ENCODE peak calls at places on chromosomes 16 and 17, in five cellular contexts. K is SK-N-SH, Z is brain microvascular endothelial cell, H is MM.1S, U is left ventricle myocardium inferior. O is an unnamed sample.

GRCh38 chr17:79979201-79979840 is 56.4 kb downstream of the TBC1D16 start:
- DNase-seq in H (no peak), Z (no peak), U (no peak), K (peak), O (peak)

GRCh38 chr17:72107100-72107499 is 13.7 kb upstream of the SOX9 start:
- DNase-seq in Z (no peak), H (no peak), K (no peak), U (no peak), O (no peak)

GRCh38 chr17:19398301-19399181 is 11.6 kb upstream of the MFAP4 start:
- DNase-seq in Z (no peak), H (no peak), U (peak), K (peak), O (peak)

GRCh38 chr17:77445908-77446535 is 305.3 kb downstream of the SEC14L1 start:
- DNase-seq in U (no peak), H (peak), K (no peak), Z (peak), O (no peak)

GRCh38 chr17:20797292-20797691 is 217.8 kb downstream of the CDRT15L2 start:
- DNase-seq in Z (no peak), H (no peak), U (no peak), K (no peak), O (no peak)

GRCh38 chr16:90084215-90084614 is 7.1 kb upstream of the PRDM7 start:
- DNase-seq in Z (no peak), U (no peak), K (no peak), H (no peak), O (no peak)

GRCh38 chr17:72566671-72567484 is 446.1 kb downstream of the SOX9 start:
- DNase-seq in Z (no peak), K (no peak), H (peak), U (no peak), O (no peak)

GRCh38 chr16:47834485-47835024 is 321.2 kb downstream of the ABCC12 start:
- DNase-seq in H (no peak), U (no peak), Z (no peak), K (no peak), O (no peak)

GRCh38 chr16:84718-85452 is 6.9 kb downstream of the MPG start:
- DNase-seq in Z (peak), H (peak), K (no peak), U (peak), O (peak)

GRCh38 chr17:8141741-8142140 is 10.5 kb downstream of the PER1 start:
- DNase-seq in H (no peak), Z (no peak), U (no peak), K (no peak), O (no peak)

GRCh38 chr16:14362774-14363371 is 267.2 kb downstream of the PARN start:
- DNase-seq in Z (peak), K (no peak), H (no peak), U (no peak), O (no peak)

GRCh38 chr16:89922477-89922883 is 662 bp upstream of the TUBB3 start:
- DNase-seq in U (peak), K (peak), H (no peak), Z (peak), O (peak)

GRCh38 chr17:82583720-82584234 is 64.2 kb downstream of the FOXK2 start:
- DNase-seq in U (no peak), H (no peak), Z (no peak), K (no peak), O (peak)

GRCh38 chr16:3475604-3476375 is 19.5 kb downstream of the C16orf90 start:
- DNase-seq in K (peak), U (no peak), Z (no peak), H (no peak), O (no peak)

GRCh38 chr17:50048146-50048720 is 7.7 kb upstream of the ITGA3 start:
- DNase-seq in K (no peak), Z (no peak), H (no peak), U (no peak), O (no peak)

GRCh38 chr17:50048988-50049387 is 6.9 kb upstream of the ITGA3 start:
- DNase-seq in U (no peak), K (no peak), Z (no peak), H (no peak), O (no peak)

GRCh38 chr17:50047083-50047482 is 8.8 kb upstream of the ITGA3 start:
- DNase-seq in Z (no peak), K (no peak), U (no peak), H (no peak), O (no peak)

GRCh38 chr17:50046667-50047066 is 9.2 kb upstream of the ITGA3 start:
- DNase-seq in U (no peak), Z (no peak), H (no peak), K (no peak), O (no peak)

GRCh38 chr17:50047488-50048126 is 8.3 kb upstream of the ITGA3 start:
- DNase-seq in H (no peak), K (no peak), U (no peak), Z (peak), O (no peak)
- H3K27ac ChIP-seq in H (no peak), K (peak), U (no peak), Z (peak), O (peak)

GRCh38 chr16:8355714-8356113 is 234.6 kb downstream of the TMEM114 start:
- DNase-seq in Z (no peak), H (no peak), K (peak), U (no peak), O (no peak)
- TF ChIP-seq CTCF in Z (no peak), H (no peak), K (no peak), U (no peak), O (no peak)

GRCh38 chr16:31202402-31203385 is at the start of gene PYCARD:
- DNase-seq in U (peak), Z (no peak), K (peak), H (peak), O (peak)
- H3K4me3 ChIP-seq in U (peak), Z (peak), K (no peak), H (peak), O (peak)

DNA sequence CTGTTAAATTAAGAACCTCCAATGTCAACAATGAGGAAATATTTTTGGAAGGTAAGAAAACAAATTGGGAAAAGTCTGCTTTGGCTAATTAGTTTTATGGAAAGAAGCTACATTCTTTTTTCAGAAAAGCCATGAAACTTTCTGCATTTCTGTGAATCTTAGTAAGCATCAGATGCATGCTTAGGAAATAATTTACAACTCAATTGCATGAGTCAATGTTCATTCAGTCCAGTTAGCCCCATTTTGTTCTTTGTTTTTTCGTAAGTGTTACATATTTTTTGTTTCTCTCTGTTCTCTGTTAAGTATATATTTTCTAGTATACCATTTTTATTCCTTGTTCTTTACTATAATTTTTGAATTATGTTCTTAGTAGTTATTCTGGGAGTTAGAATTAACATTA is 195.2 kb upstream of the KIF2B start:
- DNase-seq in H (no peak), Z (no peak), U (no peak), K (no peak), O (no peak)
- H3K27ac ChIP-seq in H (no peak), Z (peak), U (no peak), K (no peak), O (no peak)

GRCh38 chr17:75563063-75563758 is 24.4 kb upstream of the MYO15B start:
- DNase-seq in K (no peak), U (no peak), Z (no peak), H (no peak), O (no peak)

GRCh38 chr17:75565066-75565465 is 22.5 kb upstream of the MYO15B start:
- DNase-seq in Z (no peak), U (no peak), H (peak), K (no peak), O (no peak)

GRCh38 chr17:75564195-75564594 is 23.4 kb upstream of the MYO15B start:
- DNase-seq in Z (no peak), H (no peak), K (no peak), U (no peak), O (no peak)

GRCh38 chr17:75559958-75560533 is 27.6 kb upstream of the MYO15B start:
- DNase-seq in H (no peak), Z (no peak), U (no peak), K (no peak), O (no peak)

DNA sequence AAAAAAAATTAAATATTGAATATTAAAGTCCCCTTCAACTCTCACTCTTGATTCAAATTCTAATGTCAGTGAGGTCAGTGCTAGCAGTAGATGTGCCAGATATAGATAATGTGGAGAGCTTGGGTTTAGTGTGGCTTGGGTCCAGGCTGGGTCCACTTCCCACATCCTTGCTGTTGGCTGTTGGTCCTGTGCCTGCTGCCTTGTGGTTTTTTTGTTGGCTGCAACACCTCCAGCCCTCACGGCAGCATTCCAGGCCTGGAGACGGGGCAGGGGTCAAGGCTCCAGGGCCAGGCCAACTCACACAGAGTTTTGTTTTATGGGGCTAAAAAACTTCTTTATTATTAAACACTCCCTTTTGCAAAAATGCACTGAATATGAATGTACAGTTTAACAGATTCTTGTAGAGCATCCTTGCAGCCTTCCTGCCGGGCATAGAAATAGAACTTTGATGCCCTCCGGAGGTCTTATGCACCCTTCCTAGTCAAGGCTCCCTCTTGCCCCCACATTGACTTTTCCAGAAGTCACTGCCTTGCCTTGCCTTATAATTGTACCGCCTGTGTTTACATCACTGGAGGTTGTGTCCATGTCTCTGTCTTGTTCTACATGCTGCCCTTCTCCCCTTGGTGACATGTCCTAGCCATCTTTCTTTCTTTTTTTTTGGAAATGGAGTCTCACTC is 25.5 kb upstream of the MYO15B start:
- DNase-seq in K (no peak), H (no peak), U (no peak), Z (no peak), O (no peak)
- TF ChIP-seq CTCF in K (no peak), H (no peak), U (no peak), Z (no peak), O (no peak)

GRCh38 chr16:65124596-65124995 is 2.7 kb upstream of the CDH11 start:
- DNase-seq in U (no peak), K (no peak), H (no peak), Z (no peak), O (no peak)
- H3K4me3 ChIP-seq in U (no peak), K (no peak), H (no peak), Z (no peak), O (peak)

GRCh38 chr17:66904760-66905637 is 59.5 kb upstream of the CACNG4 start:
- DNase-seq in U (peak), Z (peak), H (no peak), K (peak), O (peak)
- H3K27ac ChIP-seq in U (peak), Z (peak), H (no peak), K (peak), O (peak)

GRCh38 chr17:3659541-3660111 is 8.8 kb downstream of the TAX1BP3 start:
- DNase-seq in H (peak), Z (peak), K (no peak), U (peak), O (no peak)
- TF ChIP-seq CTCF in H (no peak), Z (peak), K (peak), U (no peak), O (peak)

O was measured in upper lobe of right lung.